ENCODE peak calls at places on chromosomes 11 and 22, in four cellular contexts. One of them, this sample, is unnamed.

GRCh38 chr11:77402218-77402556 is 71.7 kb downstream of the PAK1 start:
- DNase-seq in stimulated activated CD8-positive, alpha-beta memory T cell treated with anti-CD3 and anti-CD28 coated beads, Interleukin-7, amount 100 ng/mL, for 24 hours: no peak
- DNase-seq in stimulated activated CD4-positive, alpha-beta T cell treated with anti-CD3 and anti-CD28 coated beads, Interleukin-1b, Interleukin-23, amount 100 ng/mL, for 4 hours: no peak
- DNase-seq in heart left ventricle: no peak
- DNase-seq in this sample: no peak

GRCh38 chr11:64591257-64592233 is 525 bp downstream of the SLC22A12 start:
- DNase-seq in stimulated activated CD8-positive, alpha-beta memory T cell treated with anti-CD3 and anti-CD28 coated beads, Interleukin-7, amount 100 ng/mL, for 24 hours: no peak
- DNase-seq in heart left ventricle: no peak
- DNase-seq in stimulated activated CD4-positive, alpha-beta T cell treated with anti-CD3 and anti-CD28 coated beads, Interleukin-1b, Interleukin-23, amount 100 ng/mL, for 4 hours: no peak
- DNase-seq in this sample: peak

GRCh38 chr11:77411717-77412441 is 62.0 kb downstream of the PAK1 start:
- DNase-seq in stimulated activated CD4-positive, alpha-beta T cell treated with anti-CD3 and anti-CD28 coated beads, Interleukin-1b, Interleukin-23, amount 100 ng/mL, for 4 hours: peak
- DNase-seq in heart left ventricle: peak
- DNase-seq in stimulated activated CD8-positive, alpha-beta memory T cell treated with anti-CD3 and anti-CD28 coated beads, Interleukin-7, amount 100 ng/mL, for 24 hours: peak
- DNase-seq in this sample: peak

GRCh38 chr11:122723576-122723975 is 68.1 kb downstream of the UBASH3B start:
- DNase-seq in stimulated activated CD4-positive, alpha-beta T cell treated with anti-CD3 and anti-CD28 coated beads, Interleukin-1b, Interleukin-23, amount 100 ng/mL, for 4 hours: no peak
- DNase-seq in heart left ventricle: no peak
- DNase-seq in stimulated activated CD8-positive, alpha-beta memory T cell treated with anti-CD3 and anti-CD28 coated beads, Interleukin-7, amount 100 ng/mL, for 24 hours: no peak
- DNase-seq in this sample: no peak

GRCh38 chr11:40273192-40273732 is 1186.2 kb downstream of the LRRC4C start:
- DNase-seq in stimulated activated CD4-positive, alpha-beta T cell treated with anti-CD3 and anti-CD28 coated beads, Interleukin-1b, Interleukin-23, amount 100 ng/mL, for 4 hours: no peak
- DNase-seq in stimulated activated CD8-positive, alpha-beta memory T cell treated with anti-CD3 and anti-CD28 coated beads, Interleukin-7, amount 100 ng/mL, for 24 hours: no peak
- DNase-seq in heart left ventricle: no peak
- DNase-seq in this sample: no peak

GRCh38 chr11:122861631-122862030 is 20.9 kb upstream of the JHY start:
- DNase-seq in stimulated activated CD4-positive, alpha-beta T cell treated with anti-CD3 and anti-CD28 coated beads, Interleukin-1b, Interleukin-23, amount 100 ng/mL, for 4 hours: no peak
- DNase-seq in heart left ventricle: no peak
- DNase-seq in stimulated activated CD8-positive, alpha-beta memory T cell treated with anti-CD3 and anti-CD28 coated beads, Interleukin-7, amount 100 ng/mL, for 24 hours: no peak
- DNase-seq in this sample: no peak

GRCh38 chr11:121810291-121810690 is 305.7 kb downstream of the BLID start:
- DNase-seq in stimulated activated CD8-positive, alpha-beta memory T cell treated with anti-CD3 and anti-CD28 coated beads, Interleukin-7, amount 100 ng/mL, for 24 hours: no peak
- DNase-seq in stimulated activated CD4-positive, alpha-beta T cell treated with anti-CD3 and anti-CD28 coated beads, Interleukin-1b, Interleukin-23, amount 100 ng/mL, for 4 hours: no peak
- DNase-seq in heart left ventricle: no peak
- DNase-seq in this sample: no peak

GRCh38 chr11:27696112-27696511 is 4.1 kb downstream of the BDNF start:
- DNase-seq in stimulated activated CD8-positive, alpha-beta memory T cell treated with anti-CD3 and anti-CD28 coated beads, Interleukin-7, amount 100 ng/mL, for 24 hours: no peak
- DNase-seq in stimulated activated CD4-positive, alpha-beta T cell treated with anti-CD3 and anti-CD28 coated beads, Interleukin-1b, Interleukin-23, amount 100 ng/mL, for 4 hours: no peak
- DNase-seq in heart left ventricle: no peak
- DNase-seq in this sample: no peak

GRCh38 chr11:14789879-14790484 is 102.0 kb downstream of the CYP2R1 start:
- DNase-seq in heart left ventricle: no peak
- DNase-seq in stimulated activated CD8-positive, alpha-beta memory T cell treated with anti-CD3 and anti-CD28 coated beads, Interleukin-7, amount 100 ng/mL, for 24 hours: no peak
- DNase-seq in stimulated activated CD4-positive, alpha-beta T cell treated with anti-CD3 and anti-CD28 coated beads, Interleukin-1b, Interleukin-23, amount 100 ng/mL, for 4 hours: no peak
- DNase-seq in this sample: no peak

GRCh38 chr11:68031136-68031459 is 617 bp downstream of the NDUFS8 start:
- DNase-seq in stimulated activated CD4-positive, alpha-beta T cell treated with anti-CD3 and anti-CD28 coated beads, Interleukin-1b, Interleukin-23, amount 100 ng/mL, for 4 hours: no peak
- DNase-seq in heart left ventricle: no peak
- DNase-seq in stimulated activated CD8-positive, alpha-beta memory T cell treated with anti-CD3 and anti-CD28 coated beads, Interleukin-7, amount 100 ng/mL, for 24 hours: no peak
- DNase-seq in this sample: no peak

GRCh38 chr11:47317078-47317828 is 35.2 kb downstream of the MYBPC3 start:
- DNase-seq in heart left ventricle: no peak
- DNase-seq in stimulated activated CD4-positive, alpha-beta T cell treated with anti-CD3 and anti-CD28 coated beads, Interleukin-1b, Interleukin-23, amount 100 ng/mL, for 4 hours: no peak
- DNase-seq in stimulated activated CD8-positive, alpha-beta memory T cell treated with anti-CD3 and anti-CD28 coated beads, Interleukin-7, amount 100 ng/mL, for 24 hours: no peak
- DNase-seq in this sample: no peak

GRCh38 chr11:70824590-70825300 is 426.4 kb downstream of the CTTN start:
- DNase-seq in stimulated activated CD8-positive, alpha-beta memory T cell treated with anti-CD3 and anti-CD28 coated beads, Interleukin-7, amount 100 ng/mL, for 24 hours: no peak
- DNase-seq in heart left ventricle: no peak
- DNase-seq in stimulated activated CD4-positive, alpha-beta T cell treated with anti-CD3 and anti-CD28 coated beads, Interleukin-1b, Interleukin-23, amount 100 ng/mL, for 4 hours: no peak
- DNase-seq in this sample: no peak

GRCh38 chr11:35214792-35215193 is 75.8 kb downstream of the CD44 start:
- DNase-seq in heart left ventricle: no peak
- DNase-seq in stimulated activated CD4-positive, alpha-beta T cell treated with anti-CD3 and anti-CD28 coated beads, Interleukin-1b, Interleukin-23, amount 100 ng/mL, for 4 hours: no peak
- DNase-seq in stimulated activated CD8-positive, alpha-beta memory T cell treated with anti-CD3 and anti-CD28 coated beads, Interleukin-7, amount 100 ng/mL, for 24 hours: no peak
- DNase-seq in this sample: no peak

GRCh38 chr11:17208257-17208999 is 642 bp upstream of the PIK3C2A start:
- DNase-seq in stimulated activated CD4-positive, alpha-beta T cell treated with anti-CD3 and anti-CD28 coated beads, Interleukin-1b, Interleukin-23, amount 100 ng/mL, for 4 hours: peak
- DNase-seq in stimulated activated CD8-positive, alpha-beta memory T cell treated with anti-CD3 and anti-CD28 coated beads, Interleukin-7, amount 100 ng/mL, for 24 hours: peak
- DNase-seq in heart left ventricle: no peak
- DNase-seq in this sample: no peak

GRCh38 chr11:13692172-13692571 is 23.7 kb downstream of the FAR1 start:
- DNase-seq in stimulated activated CD8-positive, alpha-beta memory T cell treated with anti-CD3 and anti-CD28 coated beads, Interleukin-7, amount 100 ng/mL, for 24 hours: no peak
- DNase-seq in heart left ventricle: no peak
- DNase-seq in stimulated activated CD4-positive, alpha-beta T cell treated with anti-CD3 and anti-CD28 coated beads, Interleukin-1b, Interleukin-23, amount 100 ng/mL, for 4 hours: no peak
- DNase-seq in this sample: no peak

GRCh38 chr22:25661067-25661466 is 80.9 kb upstream of the MYO18B start:
- DNase-seq in heart left ventricle: no peak
- DNase-seq in stimulated activated CD4-positive, alpha-beta T cell treated with anti-CD3 and anti-CD28 coated beads, Interleukin-1b, Interleukin-23, amount 100 ng/mL, for 4 hours: no peak
- DNase-seq in stimulated activated CD8-positive, alpha-beta memory T cell treated with anti-CD3 and anti-CD28 coated beads, Interleukin-7, amount 100 ng/mL, for 24 hours: no peak
- DNase-seq in this sample: no peak

GRCh38 chr11:67375320-67376021 is 2.1 kb upstream of the CLCF1 start:
- DNase-seq in stimulated activated CD4-positive, alpha-beta T cell treated with anti-CD3 and anti-CD28 coated beads, Interleukin-1b, Interleukin-23, amount 100 ng/mL, for 4 hours: no peak
- DNase-seq in heart left ventricle: no peak
- DNase-seq in stimulated activated CD8-positive, alpha-beta memory T cell treated with anti-CD3 and anti-CD28 coated beads, Interleukin-7, amount 100 ng/mL, for 24 hours: no peak
- DNase-seq in this sample: no peak

This sample was measured in right lobe of liver.